ENCODE peak calls at places on chromosomes 16 and 17, in four cellular contexts. E is ovary, G is MCF 10A, R is transverse colon. O is an unnamed sample.

GRCh38 chr17:17766351-17767095 is 70.3 kb downstream of the SREBF1 start:
- DNase-seq in G (no peak), R (no peak), E (no peak), O (no peak)

GRCh38 chr17:42653179-42654124 is 5.6 kb upstream of the TUBG2 start:
- DNase-seq in E (peak; percentile 72), G (no peak), R (peak; percentile 31), O (no peak)

GRCh38 chr17:75846701-75847594 is 2.7 kb upstream of the UNC13D start:
- DNase-seq in R (no peak), E (no peak), G (no peak), O (no peak)

GRCh38 chr16:85595812-85596495 is 17.2 kb upstream of the GSE1 start:
- DNase-seq in E (no peak), G (no peak), R (no peak), O (no peak)

GRCh38 chr17:42065201-42065600 is 14.8 kb upstream of the C17orf113 start:
- DNase-seq in G (no peak), R (no peak), E (no peak), O (peak; percentile 38)

GRCh38 chr17:2060681-2061440 is 6.0 kb downstream of the HIC1 start:
- DNase-seq in R (no peak), G (no peak), E (peak; percentile 60), O (no peak)

GRCh38 chr16:73329363-73330306 is 281.7 kb upstream of the ZFHX3 start:
- DNase-seq in G (no peak), E (no peak), R (peak; percentile 10), O (no peak)

GRCh38 chr17:7137182-7137943 is 22.7 kb upstream of the ASGR2 start:
- DNase-seq in E (no peak), R (peak; percentile 30), G (no peak), O (no peak)

GRCh38 chr17:79612468-79613194 is 1.8 kb upstream of the RBFOX3 start:
- DNase-seq in R (peak; percentile 58), E (no peak), G (peak; percentile 64), O (no peak)

GRCh38 chr17:74921045-74921681 is 1.9 kb downstream of the USH1G start:
- DNase-seq in R (no peak), G (no peak), E (peak; percentile 59), O (peak; percentile 55)

GRCh38 chr17:7175363-7175733 is 3.8 kb downstream of the ASGR1 start:
- DNase-seq in G (no peak), R (no peak), E (no peak), O (no peak)

GRCh38 chr16:53457670-53458069 is 23.4 kb downstream of the RBL2 start:
- DNase-seq in G (no peak), E (no peak), R (peak; percentile 57), O (no peak)

DNA sequence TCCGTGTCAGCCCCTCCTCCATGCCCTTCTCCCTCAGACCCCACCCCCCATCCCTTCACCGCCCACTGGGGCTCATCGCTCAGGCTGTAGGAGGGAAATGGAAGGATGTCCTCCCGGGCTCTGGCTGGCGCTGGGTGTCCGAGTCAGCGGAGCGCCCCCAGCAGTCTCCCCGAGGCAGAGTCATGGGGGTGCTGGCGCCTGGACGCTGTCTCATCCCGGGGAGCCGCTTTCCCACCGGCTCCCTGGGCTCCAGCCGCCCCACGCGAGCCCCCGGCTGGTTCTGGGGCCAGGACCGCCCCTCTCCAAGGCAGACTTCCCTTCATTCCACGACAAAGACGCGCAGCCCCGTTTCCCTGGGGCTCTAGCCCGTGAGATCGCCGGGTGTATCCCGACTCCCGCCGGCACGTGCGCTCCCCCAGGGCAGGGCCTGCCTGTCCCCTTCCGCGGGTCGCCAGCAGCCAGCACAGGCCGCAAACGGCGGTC is 398 bp upstream of the ANTKMT start:
- DNase-seq in E (peak; percentile 36), R (peak; percentile 46), G (peak; percentile 53), O (no peak)
- TF ChIP-seq CTCF in E (no peak), R (no peak), G (peak; percentile 17), O (no peak)

DNA sequence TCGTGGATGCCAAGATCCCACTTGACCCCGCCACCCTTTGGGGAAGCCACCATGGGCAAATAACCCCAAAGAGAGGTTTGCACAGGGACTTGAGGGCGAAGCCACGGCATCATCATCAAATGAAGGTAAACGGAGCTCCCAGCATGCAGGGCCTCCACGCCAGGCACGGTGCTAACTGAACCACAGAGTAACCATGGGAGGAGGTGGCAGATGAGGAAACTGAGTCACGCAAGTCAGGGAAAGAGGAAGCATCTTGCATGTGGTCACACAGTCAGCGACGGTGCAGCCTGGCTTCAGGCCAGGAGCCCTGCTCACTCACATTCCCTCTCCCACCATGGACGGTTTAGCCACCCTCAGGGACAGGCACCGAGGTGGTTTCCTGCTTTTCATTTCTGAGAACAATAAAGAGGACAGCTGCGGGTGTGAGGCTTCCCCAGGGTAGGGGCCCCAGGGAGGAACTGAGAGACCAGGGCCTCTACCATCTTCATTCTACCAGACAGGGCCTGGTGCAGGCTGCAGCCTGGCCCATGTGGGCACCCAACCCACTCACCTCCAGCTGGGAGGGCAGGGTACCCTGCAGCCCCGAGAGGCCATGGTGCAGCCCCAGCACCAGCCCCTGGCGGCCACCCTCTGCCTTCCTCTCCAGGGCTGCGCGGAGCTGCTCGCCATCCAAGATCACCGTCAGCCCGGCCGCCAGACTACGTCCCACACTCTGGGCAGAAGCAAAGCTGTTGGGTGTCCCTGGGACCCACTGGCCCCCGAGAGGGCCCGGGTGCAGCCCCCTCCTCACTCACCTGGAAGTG is 78.3 kb downstream of the RMI2 start:
- DNase-seq in G (no peak), R (no peak), E (no peak), O (no peak)
- TF ChIP-seq CTCF in G (no peak), R (no peak), E (no peak), O (no peak)

GRCh38 chr17:63692195-63692816 is 7.6 kb downstream of the LIMD2 start:
- DNase-seq in G (no peak), R (no peak), E (no peak), O (no peak)
- TF ChIP-seq CTCF in G (no peak), R (no peak), E (no peak), O (no peak)

DNA sequence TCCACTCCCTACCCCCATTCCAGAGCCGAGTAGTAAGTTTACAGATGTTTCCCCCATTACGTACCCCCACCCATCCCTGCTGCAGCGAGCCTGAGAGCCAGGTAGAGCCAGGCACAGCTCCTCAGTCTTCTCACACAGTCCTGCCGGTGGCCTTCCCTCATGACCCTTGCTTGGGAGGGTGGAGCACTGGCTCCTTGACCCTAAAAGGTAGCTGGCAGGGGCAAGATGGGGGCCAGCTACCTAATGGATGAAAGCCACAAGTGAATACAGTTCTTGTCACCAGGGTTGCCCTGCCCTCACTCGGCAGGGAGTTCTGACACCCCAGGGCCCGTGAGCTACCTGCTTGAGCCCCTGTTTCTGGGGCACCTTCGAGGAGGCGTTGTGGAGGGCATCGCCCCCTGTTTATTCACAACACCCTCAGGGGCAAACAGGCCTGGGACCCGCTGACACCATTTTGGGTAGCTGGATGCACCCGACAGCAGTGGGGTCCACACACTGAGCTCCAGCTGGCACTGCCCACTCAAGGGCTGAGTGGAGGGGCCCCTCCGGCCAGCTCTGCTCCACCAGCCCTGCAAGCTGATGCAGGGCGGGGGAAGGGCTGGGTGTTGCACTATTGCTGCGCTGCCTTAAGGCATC is 22.2 kb downstream of the ADAM11 start:
- DNase-seq in G (no peak), R (no peak), E (no peak), O (no peak)
- TF ChIP-seq CTCF in G (no peak), R (no peak), E (no peak), O (no peak)

GRCh38 chr17:65553646-65554567 is 7.5 kb downstream of the AXIN2 start:
- DNase-seq in R (no peak), G (no peak), E (no peak), O (no peak)

GRCh38 chr17:65556910-65557348 is 4.5 kb downstream of the AXIN2 start:
- DNase-seq in G (no peak), E (no peak), R (no peak), O (no peak)

GRCh38 chr17:65553009-65553645 is 8.3 kb downstream of the AXIN2 start:
- DNase-seq in R (no peak), E (no peak), G (no peak), O (no peak)

GRCh38 chr17:65556014-65556909 is 5.2 kb downstream of the AXIN2 start:
- DNase-seq in E (peak; percentile 77), R (peak; percentile 94), G (peak; percentile 78), O (peak; percentile 46)

DNA sequence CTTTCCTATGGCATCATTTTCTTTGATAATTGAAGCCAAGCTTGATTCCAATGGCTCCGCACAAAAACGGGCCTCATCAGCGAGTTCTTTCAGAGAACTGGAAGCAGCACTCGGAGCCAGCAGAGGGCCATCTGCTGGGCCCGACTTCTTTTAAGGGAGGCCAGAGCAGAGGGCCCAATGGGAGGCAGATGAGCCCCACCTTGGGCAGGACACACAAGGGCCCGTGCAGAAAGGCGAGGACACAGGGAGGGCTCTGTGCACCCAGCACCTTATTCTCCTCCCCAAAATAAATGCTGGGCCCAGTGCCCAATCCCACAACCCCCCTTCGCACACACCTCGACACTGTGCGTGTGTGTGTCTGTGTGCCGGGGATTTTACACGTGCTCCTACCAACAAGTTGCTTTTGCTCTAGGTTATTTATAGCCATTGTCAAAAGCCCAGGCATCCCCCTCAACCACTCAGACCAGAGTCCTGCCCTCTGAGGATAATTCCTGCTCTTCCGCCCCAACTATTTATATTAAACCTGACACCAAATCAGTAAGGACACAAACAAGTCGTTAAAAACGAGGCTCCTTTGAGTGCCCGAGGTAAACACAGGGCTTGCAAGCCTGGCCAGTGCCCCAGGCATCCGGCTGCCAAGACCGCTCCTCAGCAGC is 6.8 kb downstream of the AXIN2 start:
- DNase-seq in G (no peak), R (peak; percentile 37), E (peak; percentile 36), O (no peak)
- TF ChIP-seq CTCF in G (no peak), R (no peak), E (no peak), O (no peak)

GRCh38 chr17:77478899-77479298 is 338.1 kb downstream of the SEC14L1 start:
- DNase-seq in E (no peak), G (no peak), R (no peak), O (no peak)

GRCh38 chr17:77478281-77478680 is 337.5 kb downstream of the SEC14L1 start:
- DNase-seq in R (no peak), E (no peak), G (no peak), O (no peak)

GRCh38 chr17:77479372-77479781 is 338.6 kb downstream of the SEC14L1 start:
- DNase-seq in R (no peak), G (no peak), E (no peak), O (peak; percentile 48)

GRCh38 chr17:77480509-77481215 is 339.9 kb downstream of the SEC14L1 start:
- DNase-seq in G (no peak), E (no peak), R (no peak), O (no peak)

GRCh38 chr17:77479817-77480508 is 339.2 kb downstream of the SEC14L1 start:
- DNase-seq in R (no peak), G (no peak), E (no peak), O (no peak)
- TF ChIP-seq CTCF in R (no peak), G (no peak), E (no peak), O (no peak)

GRCh38 chr16:30658731-30659506 is 688 bp downstream of the FBRS start:
- DNase-seq in R (no peak), E (peak; percentile 85), G (peak; percentile 97), O (peak; percentile 98)
- TF ChIP-seq CTCF in R (no peak), E (no peak), G (no peak), O (no peak)

GRCh38 chr16:19678804-19679203 is 39.2 kb downstream of the KNOP1 start:
- DNase-seq in R (no peak), E (no peak), G (no peak), O (no peak)

GRCh38 chr16:19683453-19684236 is 34.4 kb downstream of the KNOP1 start:
- DNase-seq in E (no peak), R (no peak), G (no peak), O (no peak)

GRCh38 chr16:19681637-19682036 is 36.4 kb downstream of the KNOP1 start:
- DNase-seq in G (no peak), R (no peak), E (no peak), O (no peak)

GRCh38 chr16:19677403-19677802 is 40.6 kb downstream of the KNOP1 start:
- DNase-seq in R (no peak), G (no peak), E (no peak), O (no peak)

GRCh38 chr16:19680972-19681371 is 37.1 kb downstream of the KNOP1 start:
- DNase-seq in E (no peak), G (peak; percentile 22), R (no peak), O (no peak)
- TF ChIP-seq CTCF in E (no peak), G (no peak), R (no peak), O (no peak)